ENCODE peak calls at places on chromosomes 4 and X, in ten cellular contexts. X is anterior cingulate cortex; N is mesothelial cell of epicardium; V is hippocampal formation; K is GM20000; I is activated CD8-positive, alpha-beta memory T cell treated with anti-CD3 and anti-CD28 coated beads for 24 hours; W is fibroblast of the aortic adventitia; U is GM04504; D is bronchial epithelial cell; M is activated T-cell treated with anti-CD3 and anti-CD28 coated beads, Interleukin-2, amount 50 U/mL, for 4 hours. C is an unnamed sample.

GRCh38 chrX:44260609-44261008 is 82.9 kb downstream of the EFHC2 start:
- DNase-seq in I (no peak), K (no peak), X (no peak), D (no peak), M (no peak), W (no peak), V (no peak), N (no peak), U (no peak), C (no peak)

GRCh38 chr4:67723949-67724348 is 23.0 kb upstream of the UBA6 start:
- DNase-seq in N (no peak), K (no peak), V (no peak), M (no peak), I (no peak), X (no peak), W (no peak), U (no peak), D (no peak), C (no peak)

GRCh38 chr4:62399242-62399641 is 1199.1 kb downstream of the ADGRL3 start:
- DNase-seq in I (no peak), V (no peak), M (no peak), U (no peak), X (no peak), K (peak; percentile 24), D (no peak), W (no peak), N (no peak), C (peak; percentile 11)

GRCh38 chr4:24140892-24141291 is 251.0 kb upstream of the PPARGC1A start:
- DNase-seq in U (no peak), I (no peak), M (no peak), V (no peak), X (no peak), D (no peak), N (no peak), K (no peak), W (no peak), C (no peak)

GRCh38 chr4:113708250-113708649 is 53.3 kb downstream of the CAMK2D start:
- DNase-seq in U (peak; percentile 21), K (no peak), M (no peak), D (no peak), I (no peak), W (no peak), X (no peak), N (no peak), V (no peak), C (no peak)

GRCh38 chr4:112982677-112983076 is 66.8 kb upstream of the ANK2 start:
- DNase-seq in X (no peak), W (no peak), K (no peak), U (no peak), N (no peak), V (peak; percentile 29), D (no peak), M (no peak), I (no peak), C (no peak)

GRCh38 chr4:2168469-2169319 is 73.2 kb downstream of the HAUS3 start:
- DNase-seq in V (no peak), N (no peak), U (no peak), I (no peak), M (no peak), W (no peak), K (no peak), X (no peak), D (no peak), C (no peak)

GRCh38 chr4:54651050-54651449 is 6.7 kb upstream of the KIT start:
- DNase-seq in K (no peak), M (no peak), W (no peak), V (no peak), I (no peak), D (no peak), U (no peak), N (no peak), X (no peak), C (no peak)

GRCh38 chrX:5971300-5971699 is 257.4 kb downstream of the NLGN4X start:
- DNase-seq in M (no peak), K (no peak), D (peak; percentile 51), U (no peak), N (no peak), I (no peak), V (no peak), W (no peak), X (no peak), C (no peak)

GRCh38 chr4:159191989-159192388 is 89.1 kb downstream of the RAPGEF2 start:
- DNase-seq in D (peak; percentile 76), U (peak; percentile 23), I (no peak), M (no peak), W (peak; percentile 76), N (no peak), V (no peak), X (no peak), K (no peak), C (peak; percentile 30)

GRCh38 chr4:173448557-173448918 is 49.6 kb upstream of the SCRG1 start:
- DNase-seq in U (no peak), I (no peak), V (no peak), W (peak; percentile 75), N (no peak), M (no peak), K (no peak), X (no peak), D (no peak), C (no peak)

GRCh38 chr4:74284074-74284473 is 24.2 kb upstream of the EPGN start:
- DNase-seq in D (peak; percentile 47), N (no peak), M (no peak), K (no peak), I (no peak), V (no peak), W (peak; percentile 41), U (peak; percentile 41), X (no peak), C (peak; percentile 86)

GRCh38 chr4:109815151-109816081 is at the start of gene GAR1:
- DNase-seq in D (peak; percentile 93), M (peak; percentile 81), N (peak; percentile 77), U (peak; percentile 71), W (peak; percentile 90), K (peak; percentile 89), I (peak; percentile 89), X (peak; percentile 58), V (peak; percentile 87), C (peak; percentile 84)

GRCh38 chr4:188781655-188782054 is 642.4 kb downstream of the TRIML1 start:
- DNase-seq in M (no peak), U (no peak), I (no peak), K (no peak), V (no peak), D (no peak), N (no peak), W (no peak), X (no peak), C (no peak)

GRCh38 chr4:136713140-136713539 is 819.2 kb downstream of the PCDH18 start:
- DNase-seq in V (no peak), X (no peak), W (peak; percentile 47), D (no peak), K (peak; percentile 2), U (no peak), M (no peak), I (no peak), N (no peak), C (no peak)

GRCh38 chr4:140133576-140133975 is 20.4 kb downstream of the MAML3 start:
- DNase-seq in D (peak; percentile 86), N (no peak), K (no peak), U (no peak), W (no peak), I (no peak), V (no peak), X (no peak), M (no peak), C (no peak)

GRCh38 chrX:153968754-153969124 is 2.9 kb downstream of the HCFC1 start:
- DNase-seq in M (no peak), K (no peak), W (no peak), X (no peak), V (no peak), D (no peak), U (no peak), I (no peak), N (no peak), C (no peak)

GRCh38 chr4:68373513-68373912 is 23.6 kb upstream of the YTHDC1 start:
- DNase-seq in K (peak; percentile 58), W (peak; percentile 79), U (no peak), V (peak; percentile 88), X (peak; percentile 38), M (peak; percentile 43), I (peak; percentile 80), D (peak; percentile 48), N (peak; percentile 36), C (no peak)

GRCh38 chr4:52574036-52574435 is 85.1 kb downstream of the USP46 start:
- DNase-seq in M (no peak), X (no peak), K (no peak), V (no peak), D (peak; percentile 38), I (no peak), W (no peak), U (no peak), N (no peak), C (no peak)

GRCh38 chrX:97672138-97672537 is 788.4 kb downstream of the RPA4 start:
- DNase-seq in N (no peak), V (no peak), U (no peak), D (no peak), X (no peak), W (no peak), I (no peak), K (no peak), M (no peak), C (no peak)

GRCh38 chrX:130594453-130594916 is 192.7 kb downstream of the RBMX2 start:
- DNase-seq in V (no peak), U (no peak), M (no peak), D (no peak), N (no peak), K (no peak), X (no peak), W (no peak), I (no peak), C (no peak)

GRCh38 chr4:156974264-156974663 is 2.7 kb upstream of the PDGFC start:
- DNase-seq in V (no peak), X (no peak), U (no peak), N (no peak), K (no peak), I (no peak), M (no peak), D (no peak), W (peak; percentile 51), C (peak; percentile 42)

GRCh38 chr4:16626945-16627344 is 271.5 kb downstream of the LDB2 start:
- DNase-seq in X (no peak), K (no peak), V (peak; percentile 35), I (no peak), D (no peak), W (peak; percentile 98), N (no peak), U (peak; percentile 89), M (no peak), C (peak; percentile 39)

GRCh38 chr4:4735870-4736269 is 123.6 kb upstream of the MSX1 start:
- DNase-seq in I (no peak), X (no peak), W (peak; percentile 65), V (no peak), U (no peak), D (peak; percentile 4), K (no peak), M (no peak), N (no peak), C (no peak)

GRCh38 chr4:6273661-6273990 is 4.0 kb downstream of the WFS1 start:
- DNase-seq in M (no peak), X (no peak), I (no peak), W (no peak), N (no peak), D (no peak), U (no peak), V (no peak), K (no peak), C (no peak)